ENCODE peak calls at places on chromosomes 12 and 14, in seven cellular contexts. V is Peyer's patch; E is CD4-positive, alpha-beta T cell; F is ovary; K is CD8-positive, alpha-beta memory T cell; L is MM.1S; M is GM23248. I is an unnamed sample.
A peak's percentile ranks its signal among the peaks of the same experiment; 100 is the strongest.

GRCh38 chr12:29304388-29304787 is 76.6 kb downstream of the ERGIC2 start:
- DNase-seq in V (no peak), E (no peak), F (no peak), K (no peak), L (no peak), M (no peak), I (no peak)

GRCh38 chr14:64761441-64762043 is 57.3 kb downstream of the PLEKHG3 start:
- DNase-seq in V (no peak), E (no peak), F (peak; percentile 62), K (no peak), L (no peak), M (peak; percentile 43), I (no peak)

GRCh38 chr14:101887219-101887618 is 77.2 kb upstream of the DYNC1H1 start:
- DNase-seq in V (no peak), E (no peak), F (no peak), K (no peak), L (no peak), M (no peak), I (no peak)

GRCh38 chr12:78802593-78802992 is 62.0 kb upstream of the SYT1 start:
- DNase-seq in V (no peak), E (no peak), F (no peak), K (no peak), L (no peak), M (peak; percentile 58), I (no peak)

GRCh38 chr14:67934087-67934486 is 114.5 kb downstream of the RAD51B start:
- DNase-seq in V (peak; percentile 57), E (no peak), F (no peak), K (peak; percentile 33), L (peak; percentile 44), M (peak; percentile 90), I (no peak)

GRCh38 chr14:39488600-39488999 is 56.4 kb upstream of the FBXO33 start:
- DNase-seq in V (no peak), E (no peak), F (no peak), K (no peak), L (no peak), M (peak; percentile 43), I (no peak)

GRCh38 chr14:85793533-85793932 is 263.6 kb downstream of the FLRT2 start:
- DNase-seq in V (no peak), E (no peak), F (no peak), K (no peak), L (no peak), M (no peak), I (no peak)

GRCh38 chr12:1719139-1719538 is 28.3 kb downstream of the ADIPOR2 start:
- DNase-seq in V (no peak), E (no peak), F (no peak), K (no peak), L (no peak), M (peak; percentile 8), I (no peak)

GRCh38 chr12:127383281-127383680 is 883.7 kb upstream of the TMEM132C start:
- DNase-seq in V (no peak), E (no peak), F (no peak), K (no peak), L (no peak), M (peak; percentile 64), I (no peak)

GRCh38 chr14:20591235-20591634 is at the start of gene RNASE12:
- DNase-seq in V (no peak), E (no peak), F (no peak), K (no peak), L (no peak), M (no peak), I (no peak)

GRCh38 chr12:5506821-5507231 is 74.9 kb downstream of the NTF3 start:
- DNase-seq in V (no peak), E (no peak), F (no peak), K (no peak), L (no peak), M (peak; percentile 2), I (no peak)

GRCh38 chr14:76772300-76773187 is 11.3 kb downstream of the VASH1 start:
- DNase-seq in V (peak; percentile 50), E (no peak), F (peak; percentile 80), K (no peak), L (no peak), M (no peak), I (no peak)

GRCh38 chr14:96056509-96057422 is 17.6 kb downstream of the C14orf132 start:
- DNase-seq in V (peak; percentile 38), E (no peak), F (no peak), K (no peak), L (no peak), M (no peak), I (no peak)

GRCh38 chr12:11133162-11133561 is 1.3 kb downstream of the TAS2R30 start:
- DNase-seq in V (no peak), E (no peak), F (no peak), K (no peak), L (no peak), M (no peak), I (no peak)

GRCh38 chr12:72011374-72011773 is 72.7 kb downstream of the TPH2 start:
- DNase-seq in V (no peak), E (no peak), F (no peak), K (no peak), L (no peak), M (peak; percentile 12), I (no peak)

GRCh38 chr12:76310110-76310509 is 38.1 kb downstream of the BBS10 start:
- DNase-seq in V (no peak), E (no peak), F (no peak), K (no peak), L (no peak), M (peak; percentile 57), I (no peak)

GRCh38 chr12:121803861-121804416 is at the start of gene SETD1B:
- DNase-seq in V (peak; percentile 81), E (peak; percentile 49), F (peak; percentile 67), K (peak; percentile 65), L (peak; percentile 40), M (peak; percentile 75), I (peak; percentile 56)

GRCh38 chr14:50230601-50231474 is 540 bp downstream of the SOS2 start:
- DNase-seq in V (peak; percentile 75), E (peak; percentile 18), F (peak; percentile 68), K (peak; percentile 64), L (peak; percentile 35), M (peak; percentile 74), I (peak; percentile 53)

GRCh38 chr12:90984114-90984513 is 20.7 kb downstream of the EPYC start:
- DNase-seq in V (no peak), E (no peak), F (no peak), K (no peak), L (no peak), M (no peak), I (no peak)

GRCh38 chr12:27999970-28000369 is 27.4 kb upstream of the PTHLH start:
- DNase-seq in V (no peak), E (no peak), F (no peak), K (no peak), L (no peak), M (peak; percentile 14), I (no peak)

GRCh38 chr12:19970826-19971225 is 397.5 kb upstream of the PDE3A start:
- DNase-seq in V (no peak), E (no peak), F (no peak), K (no peak), L (no peak), M (peak; percentile 21), I (no peak)

GRCh38 chr14:91154851-91155625 is 41.2 kb downstream of the DGLUCY start:
- DNase-seq in V (peak; percentile 93), E (peak; percentile 11), F (peak; percentile 64), K (no peak), L (no peak), M (peak; percentile 64), I (no peak)

GRCh38 chr14:94636744-94637412 is 24.7 kb downstream of the SERPINA3 start:
- DNase-seq in V (no peak), E (no peak), F (no peak), K (no peak), L (no peak), M (peak; percentile 23), I (no peak)

DNA sequence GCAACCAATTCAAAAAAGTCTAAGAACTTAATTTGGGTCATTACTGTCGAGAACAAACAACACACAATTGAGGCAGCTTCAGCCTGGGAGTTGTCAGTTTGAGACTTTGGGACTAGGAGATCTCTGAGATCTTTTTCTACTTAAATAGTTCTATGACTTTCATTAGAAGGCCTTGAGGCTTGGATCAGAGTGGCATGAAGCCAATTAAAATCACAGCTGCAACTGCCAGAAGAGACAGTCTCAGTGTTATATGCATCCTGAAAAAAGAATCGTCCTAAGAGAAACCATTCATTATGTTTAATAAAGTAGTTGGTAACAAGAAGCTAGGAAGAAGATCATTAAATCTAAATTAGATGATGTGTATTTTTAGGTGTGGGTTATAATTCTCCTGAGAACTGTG is 170.8 kb upstream of the RASSF8 start:
- DNase-seq in V (no peak), E (no peak), F (no peak), K (no peak), L (no peak), M (no peak), I (no peak)
- H3K27ac ChIP-seq in V (no peak overlapping the region), E (no peak overlapping the region), F (no peak overlapping the region), K (no peak overlapping the region), L (no peak overlapping the region), M (no peak overlapping the region), I (no peak overlapping the region)

GRCh38 chr12:108349245-108349644 is 10.1 kb upstream of the CMKLR1 start:
- DNase-seq in V (no peak), E (no peak), F (no peak), K (no peak), L (no peak), M (peak; percentile 77), I (no peak)
- H3K27ac ChIP-seq in V (no peak overlapping the region), E (no peak overlapping the region), F (no peak overlapping the region), K (no peak overlapping the region), L (no peak overlapping the region), M (peak overlapping the region; percentile 21), I (no peak overlapping the region)

DNA sequence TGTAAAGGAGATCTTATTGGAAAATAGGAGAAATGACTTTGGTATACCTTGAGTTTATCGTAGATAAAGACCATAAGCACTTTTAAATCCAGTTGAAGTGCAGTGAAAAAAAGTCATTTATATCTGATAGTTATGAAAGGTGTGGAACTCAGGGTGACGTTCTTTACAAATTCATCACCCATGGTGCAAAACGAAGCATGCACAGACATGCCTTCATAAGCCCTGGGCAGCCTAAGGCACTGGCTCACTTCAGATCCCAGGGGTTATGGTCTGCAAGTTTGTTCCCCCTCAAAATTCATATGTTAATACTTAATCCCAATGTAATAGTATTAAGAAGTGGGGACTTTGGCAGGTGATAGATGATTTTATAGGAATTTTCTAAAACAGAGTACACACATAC is 1216.4 kb upstream of the USP15 start:
- DNase-seq in V (no peak), E (no peak), F (no peak), K (no peak), L (no peak), M (no peak), I (no peak)
- H3K27ac ChIP-seq in V (no peak overlapping the region), E (no peak overlapping the region), F (no peak overlapping the region), K (no peak overlapping the region), L (no peak overlapping the region), M (no peak overlapping the region), I (no peak overlapping the region)

GRCh38 chr14:71905860-71906259 is 26.4 kb upstream of the RGS6 start:
- DNase-seq in V (no peak), E (no peak), F (no peak), K (no peak), L (no peak), M (no peak), I (no peak)

GRCh38 chr14:71908141-71908540 is 24.1 kb upstream of the RGS6 start:
- DNase-seq in V (no peak), E (no peak), F (no peak), K (no peak), L (no peak), M (peak; percentile 4), I (no peak)

DNA sequence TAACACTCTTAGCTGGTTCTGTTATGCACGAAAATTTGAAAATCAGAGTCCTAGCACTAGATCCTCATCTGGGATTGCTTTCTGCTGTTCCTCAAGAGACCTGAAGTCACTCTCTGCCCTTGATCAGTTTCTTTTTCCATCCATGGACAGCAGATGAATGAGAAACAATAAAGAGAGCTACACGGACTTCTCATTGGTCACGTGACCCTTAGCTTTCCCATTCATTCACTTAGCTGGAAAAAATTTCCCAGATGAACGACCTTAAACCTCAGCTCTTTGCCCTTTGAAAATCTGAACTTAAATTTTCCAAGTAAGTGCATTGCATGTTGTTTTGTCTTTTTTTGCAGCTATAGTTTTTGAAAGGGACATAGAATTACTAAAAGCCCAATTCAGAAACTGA is 27.2 kb upstream of the RGS6 start:
- DNase-seq in V (no peak), E (no peak), F (no peak), K (no peak), L (no peak), M (peak; percentile 17), I (no peak)
- H3K27ac ChIP-seq in V (no peak overlapping the region), E (no peak overlapping the region), F (no peak overlapping the region), K (no peak overlapping the region), L (no peak overlapping the region), M (no peak overlapping the region), I (no peak overlapping the region)

I was measured in CD4-positive, alpha-beta memory T cell.